ENCODE peak calls at places on chromosomes 1 and 21, in six cellular contexts. W, N, C, S, B and V are unnamed samples.

GRCh38 chr1:183622884-183623785 is 12.4 kb downstream of the ARPC5 start:
- DNase-seq in W (peak), N (no peak), C (peak), S (peak), B (peak), V (peak)

GRCh38 chr1:155973723-155974122 is 4.6 kb downstream of the ARHGEF2 start:
- DNase-seq in W (no peak), N (no peak), C (no peak), S (no peak), B (no peak), V (no peak)

GRCh38 chr1:193335797-193336428 is 149.5 kb upstream of the B3GALT2 start:
- DNase-seq in W (no peak), N (no peak), C (no peak), S (no peak), B (no peak), V (no peak)

GRCh38 chr21:41736423-41736822 is 30.4 kb downstream of the RIPK4 start:
- DNase-seq in W (no peak), N (no peak), C (no peak), S (no peak), B (no peak), V (no peak)

GRCh38 chr1:214864896-214865688 is 217.4 kb upstream of the KCNK2 start:
- DNase-seq in W (no peak), N (no peak), C (peak), S (no peak), B (no peak), V (no peak)

GRCh38 chr1:26833432-26834405 is 7.2 kb downstream of the ZDHHC18 start:
- DNase-seq in W (peak), N (no peak), C (no peak), S (peak), B (no peak), V (peak)

GRCh38 chr1:245294021-245294420 is 139.2 kb downstream of the KIF26B start:
- DNase-seq in W (no peak), N (peak), C (no peak), S (no peak), B (no peak), V (no peak)

GRCh38 chr1:151443846-151444790 is 15.2 kb downstream of the POGZ start:
- DNase-seq in W (peak), N (no peak), C (peak), S (peak), B (peak), V (peak)

GRCh38 chr1:24042375-24042774 is 62.2 kb upstream of the SRSF10 start:
- DNase-seq in W (no peak), N (no peak), C (no peak), S (no peak), B (no peak), V (no peak)

GRCh38 chr1:17661546-17662157 is 93.5 kb upstream of the ACTL8 start:
- DNase-seq in W (peak), N (no peak), C (peak), S (peak), B (peak), V (peak)

GRCh38 chr1:97832490-97832889 is 88.3 kb downstream of the DPYD start:
- DNase-seq in W (no peak), N (no peak), C (no peak), S (no peak), B (no peak), V (no peak)

GRCh38 chr21:36688324-36688723 is 10.6 kb upstream of the SIM2 start:
- DNase-seq in W (no peak), N (no peak), C (no peak), S (no peak), B (no peak), V (no peak)

GRCh38 chr1:193249187-193249586 is 62.8 kb upstream of the B3GALT2 start:
- DNase-seq in W (no peak), N (no peak), C (no peak), S (no peak), B (no peak), V (no peak)

GRCh38 chr1:2976180-2976562 is 45.1 kb upstream of the ACTRT2 start:
- DNase-seq in W (no peak), N (peak), C (no peak), S (no peak), B (no peak), V (no peak)

GRCh38 chr1:47558601-47559593 is 121.1 kb downstream of the FOXD2 start:
- DNase-seq in W (no peak), N (no peak), C (peak), S (no peak), B (no peak), V (no peak)

GRCh38 chr1:207863893-207864535 is 46.9 kb downstream of the CD34 start:
- DNase-seq in W (no peak), N (no peak), C (no peak), S (peak), B (no peak), V (peak)

DNA sequence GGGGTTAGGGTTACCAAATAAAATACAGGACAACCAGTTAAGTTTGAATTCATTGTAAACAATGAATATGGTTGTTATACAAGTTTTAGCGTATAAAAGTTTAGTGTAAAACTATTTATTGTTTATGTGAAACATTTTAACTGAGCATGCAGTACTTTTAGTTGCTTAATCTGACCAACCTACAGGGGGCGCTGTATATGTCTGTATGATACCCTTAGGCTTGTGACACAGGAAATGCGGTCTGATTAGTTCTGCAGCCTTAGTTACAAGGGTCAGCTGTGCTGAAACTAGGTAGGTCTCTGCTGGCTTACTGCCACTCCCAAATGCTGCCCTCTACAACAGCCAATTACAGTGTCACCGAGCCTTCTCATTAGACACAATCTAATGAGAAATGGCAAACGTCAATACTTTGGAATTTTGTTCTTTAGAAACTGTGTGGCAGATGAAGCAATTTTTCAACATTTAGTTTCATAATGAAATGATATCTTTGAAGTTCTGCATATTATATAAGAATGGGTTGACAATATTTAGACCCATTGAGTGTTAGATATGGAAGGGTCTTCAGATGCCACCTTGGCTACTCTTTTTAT is 56.2 kb downstream of the NTNG1 start:
- DNase-seq in W (peak), N (no peak), C (peak), S (peak), B (no peak), V (no peak)
- TF ChIP-seq CTCF in W (peak), N (no peak), C (no peak), S (peak), B (peak), V (peak)

GRCh38 chr1:67377253-67377652 is 52.9 kb downstream of the SERBP1 start:
- DNase-seq in W (no peak), N (no peak), C (no peak), S (no peak), B (no peak), V (no peak)
- TF ChIP-seq CTCF in W (no peak), N (no peak), C (no peak), S (no peak), B (no peak), V (no peak)

DNA sequence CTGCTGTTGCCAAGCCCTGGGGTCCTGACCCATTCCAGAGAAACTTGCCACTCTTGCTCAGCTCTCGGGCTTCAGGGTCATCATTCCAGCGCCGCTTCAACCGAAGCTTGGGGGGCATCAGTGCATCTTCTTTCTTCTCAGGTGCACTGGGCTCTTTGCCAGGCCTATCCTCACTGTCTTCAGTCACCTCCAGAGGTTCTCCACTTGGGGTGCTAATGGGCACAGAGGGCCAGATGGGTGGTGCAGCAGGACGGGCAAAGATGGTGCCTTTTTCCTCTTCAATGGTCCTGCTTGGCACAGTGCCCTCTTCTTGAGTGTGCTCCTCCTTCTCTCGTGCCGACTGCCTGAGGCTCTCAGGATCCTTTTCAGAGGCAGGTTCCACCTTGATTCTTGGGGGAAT is 13.3 kb downstream of the ETV3 start:
- DNase-seq in W (no peak), N (no peak), C (peak), S (peak), B (no peak), V (no peak)
- TF ChIP-seq CTCF in W (peak), N (no peak), C (no peak), S (no peak), B (no peak), V (no peak)

GRCh38 chr1:31640964-31641363 is 3.7 kb downstream of the PEF1 start:
- DNase-seq in W (no peak), N (no peak), C (no peak), S (no peak), B (no peak), V (no peak)

GRCh38 chr1:31637915-31638673 is 6.6 kb downstream of the PEF1 start:
- DNase-seq in W (no peak), N (no peak), C (no peak), S (no peak), B (no peak), V (no peak)

GRCh38 chr1:31639543-31639942 is 5.1 kb downstream of the PEF1 start:
- DNase-seq in W (no peak), N (no peak), C (no peak), S (no peak), B (no peak), V (no peak)

GRCh38 chr1:31642366-31642765 is 2.3 kb downstream of the PEF1 start:
- DNase-seq in W (no peak), N (no peak), C (no peak), S (no peak), B (no peak), V (no peak)

GRCh38 chr1:31640179-31640578 is 4.5 kb downstream of the PEF1 start:
- DNase-seq in W (no peak), N (no peak), C (no peak), S (no peak), B (no peak), V (no peak)
- TF ChIP-seq CTCF in W (peak), N (no peak), C (no peak), S (no peak), B (no peak), V (no peak)

GRCh38 chr1:1573843-1574720 is 581 bp downstream of the SSU72 start:
- DNase-seq in W (peak), N (no peak), C (peak), S (peak), B (no peak), V (peak)
- TF ChIP-seq CTCF in W (peak), N (no peak), C (no peak), S (peak), B (peak), V (no peak)

GRCh38 chr1:31978853-31979400 is 34.7 kb upstream of the KHDRBS1 start:
- DNase-seq in W (no peak), N (no peak), C (no peak), S (no peak), B (no peak), V (no peak)

GRCh38 chr1:31976401-31976800 is 37.3 kb upstream of the KHDRBS1 start:
- DNase-seq in W (no peak), N (no peak), C (no peak), S (no peak), B (no peak), V (no peak)

GRCh38 chr1:31980835-31981782 is 32.6 kb upstream of the KHDRBS1 start:
- DNase-seq in W (no peak), N (no peak), C (no peak), S (no peak), B (no peak), V (peak)

GRCh38 chr1:31981976-31982375 is 31.7 kb upstream of the KHDRBS1 start:
- DNase-seq in W (peak), N (no peak), C (no peak), S (peak), B (no peak), V (no peak)

GRCh38 chr1:31977361-31978131 is 36.1 kb upstream of the KHDRBS1 start:
- DNase-seq in W (peak), N (no peak), C (peak), S (no peak), B (no peak), V (peak)
- TF ChIP-seq CTCF in W (peak), N (no peak), C (no peak), S (no peak), B (peak), V (peak)

GRCh38 chr1:70436617-70437236 is 25.7 kb downstream of the CTH start:
- DNase-seq in W (no peak), N (no peak), C (no peak), S (no peak), B (no peak), V (no peak)
- TF ChIP-seq CTCF in W (peak), N (peak), C (no peak), S (no peak), B (peak), V (no peak)

GRCh38 chr1:77948841-77949424 is 29.9 kb downstream of the FUBP1 start:
- DNase-seq in W (peak), N (no peak), C (peak), S (no peak), B (no peak), V (no peak)
- TF ChIP-seq CTCF in W (peak), N (no peak), C (peak), S (no peak), B (peak), V (no peak)

GRCh38 chr1:53541263-53541625 is 82.0 kb downstream of the DMRTB1 start:
- DNase-seq in W (no peak), N (no peak), C (no peak), S (no peak), B (no peak), V (no peak)

GRCh38 chr1:53542551-53542950 is 83.4 kb downstream of the DMRTB1 start:
- DNase-seq in W (no peak), N (no peak), C (no peak), S (no peak), B (no peak), V (no peak)

GRCh38 chr1:53540604-53541262 is 81.5 kb downstream of the DMRTB1 start:
- DNase-seq in W (no peak), N (no peak), C (no peak), S (no peak), B (no peak), V (no peak)

GRCh38 chr1:53543130-53543770 is 84.1 kb downstream of the DMRTB1 start:
- DNase-seq in W (peak), N (no peak), C (no peak), S (no peak), B (no peak), V (no peak)

DNA sequence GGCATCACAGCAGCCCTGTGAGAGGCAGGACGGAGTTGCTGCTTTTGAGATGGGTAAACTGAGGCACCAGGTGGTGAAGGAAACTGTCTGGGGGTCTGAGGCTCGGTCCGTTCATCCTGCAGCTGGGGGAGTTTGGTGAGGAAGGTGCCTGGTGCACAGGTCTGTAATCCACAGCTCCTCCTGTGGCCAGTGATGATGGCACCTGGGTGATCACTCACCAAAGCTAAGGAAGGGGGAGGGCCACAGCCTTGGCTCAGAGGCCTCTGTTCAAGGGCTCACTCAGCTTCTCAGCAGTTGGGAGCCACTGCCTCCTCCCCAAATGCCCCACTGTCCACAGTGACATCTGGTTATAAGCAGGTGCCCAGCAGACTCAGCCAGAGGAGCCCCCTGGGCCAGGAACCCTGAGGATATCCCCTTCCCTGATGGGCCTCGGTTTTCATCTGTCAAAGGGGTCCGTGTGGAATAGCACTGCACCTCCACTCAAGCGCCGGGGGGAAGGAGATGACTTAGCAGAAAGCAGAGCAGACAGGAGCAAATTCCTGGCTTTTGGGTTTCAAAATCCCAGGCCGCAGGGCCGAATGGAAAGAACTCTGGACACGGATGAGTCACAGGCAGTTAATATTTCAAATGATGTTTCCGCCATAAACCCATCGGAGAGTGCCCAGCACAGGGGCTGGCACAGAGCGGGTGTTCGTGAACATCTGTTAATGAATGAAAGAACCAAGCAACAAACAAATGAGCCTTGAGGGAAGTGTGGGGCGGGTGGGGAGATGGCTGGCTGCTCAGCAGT is 82.8 kb downstream of the DMRTB1 start:
- DNase-seq in W (peak), N (no peak), C (peak), S (peak), B (no peak), V (no peak)
- TF ChIP-seq CTCF in W (peak), N (no peak), C (peak), S (peak), B (peak), V (peak)

GRCh38 chr1:229896306-229896705 is 170.7 kb upstream of the GALNT2 start:
- DNase-seq in W (no peak), N (no peak), C (no peak), S (no peak), B (no peak), V (no peak)

GRCh38 chr1:229895605-229896004 is 171.4 kb upstream of the GALNT2 start:
- DNase-seq in W (no peak), N (no peak), C (no peak), S (no peak), B (no peak), V (no peak)

GRCh38 chr1:229897540-229897939 is 169.5 kb upstream of the GALNT2 start:
- DNase-seq in W (no peak), N (no peak), C (no peak), S (no peak), B (no peak), V (no peak)

GRCh38 chr1:229905031-229905545 is 161.9 kb upstream of the GALNT2 start:
- DNase-seq in W (no peak), N (no peak), C (no peak), S (no peak), B (no peak), V (no peak)

DNA sequence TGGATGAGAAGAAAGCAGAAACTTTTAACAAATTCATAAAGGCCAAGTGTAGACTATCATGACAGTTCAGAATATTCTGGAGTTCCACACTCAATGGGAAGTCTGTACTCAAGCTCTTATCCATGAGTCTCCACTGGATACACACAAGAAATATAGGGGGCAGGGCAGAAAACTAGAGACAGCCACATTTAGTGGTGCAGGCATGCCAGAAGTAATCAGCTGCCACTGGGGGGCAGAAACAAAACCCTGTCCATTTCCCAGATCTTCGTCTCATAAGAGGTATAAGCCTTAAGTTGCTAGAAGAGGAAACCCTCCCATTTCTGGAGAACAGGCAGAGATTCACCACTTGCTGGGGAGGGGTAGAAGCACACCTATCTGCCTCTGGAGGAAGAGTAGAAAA is 166.8 kb upstream of the GALNT2 start:
- DNase-seq in W (no peak), N (no peak), C (no peak), S (no peak), B (no peak), V (no peak)
- TF ChIP-seq CTCF in W (no peak), N (no peak), C (no peak), S (no peak), B (no peak), V (no peak)